ENCODE peak calls at places on chromosomes 3 and 15, in eight cellular contexts. J is neural progenitor cell, O is IMR-90, S is aorta, Z is pancreas, Y is breast epithelium, V is mammary epithelial cell, Q is brain microvascular endothelial cell. K is an unnamed sample.

GRCh38 chr15:96264801-96265515 is 65.5 kb upstream of the NR2F2 start:
- DNase-seq in J (no peak), O (peak; percentile 60), S (no peak), Z (peak; percentile 23), Y (no peak), V (peak; percentile 81), Q (peak; percentile 72), K (no peak)

GRCh38 chr3:54691230-54691900 is 236.5 kb downstream of the LRTM1 start:
- DNase-seq in J (no peak), O (peak; percentile 49), S (no peak), Z (no peak), Y (no peak), V (peak; percentile 72), Q (peak; percentile 11), K (no peak)

GRCh38 chr15:77830041-77830440 is 197.3 kb upstream of the LINGO1 start:
- DNase-seq in J (no peak), O (peak; percentile 62), S (peak; percentile 43), Z (no peak), Y (no peak), V (peak; percentile 31), Q (peak; percentile 37), K (no peak)

GRCh38 chr15:80710635-80711553 is 15.8 kb downstream of the ABHD17C start:
- DNase-seq in J (no peak), O (peak; percentile 63), S (no peak), Z (no peak), Y (no peak), V (peak; percentile 69), Q (peak; percentile 53), K (peak; percentile 34)

GRCh38 chr3:147394168-147394941 is 12.0 kb downstream of the ZIC4 start:
- DNase-seq in J (peak; percentile 64), O (no peak), S (no peak), Z (no peak), Y (no peak), V (no peak), Q (no peak), K (no peak)

GRCh38 chr3:23949784-23950183 is 4.7 kb downstream of the NR1D2 start:
- DNase-seq in J (no peak), O (no peak), S (peak; percentile 59), Z (peak; percentile 31), Y (no peak), V (no peak), Q (no peak), K (no peak)

GRCh38 chr3:110343376-110343775 is 728.2 kb upstream of the NECTIN3 start:
- DNase-seq in J (peak; percentile 3), O (peak; percentile 33), S (no peak), Z (no peak), Y (no peak), V (peak; percentile 32), Q (peak; percentile 24), K (no peak)

GRCh38 chr3:14228611-14229470 is 50.2 kb downstream of the LSM3 start:
- DNase-seq in J (no peak), O (no peak), S (no peak), Z (no peak), Y (no peak), V (no peak), Q (no peak), K (no peak)

GRCh38 chr15:85331666-85332261 is 48.6 kb upstream of the AKAP13 start:
- DNase-seq in J (no peak), O (no peak), S (no peak), Z (no peak), Y (no peak), V (no peak), Q (no peak), K (no peak)

GRCh38 chr15:74788716-74789151 is 6.9 kb downstream of the CSK start:
- DNase-seq in J (peak; percentile 21), O (no peak), S (no peak), Z (no peak), Y (no peak), V (no peak), Q (no peak), K (no peak)
- H3K4me3 ChIP-seq in J (no peak overlapping the region), O (no peak overlapping the region), S (no peak overlapping the region), Z (no peak overlapping the region), Y (no peak overlapping the region), V (no peak overlapping the region), Q (no peak overlapping the region), K (peak overlapping the region; percentile 8)

GRCh38 chr15:92656089-92656488 is 514 bp upstream of the FAM174B start:
- DNase-seq in J (peak; percentile 60), O (no peak), S (no peak), Z (no peak), Y (no peak), V (no peak), Q (no peak), K (no peak)
- H3K27ac ChIP-seq in J (no peak overlapping the region), O (no peak overlapping the region), S (no peak overlapping the region), Z (peak overlapping the region; percentile 90), Y (peak overlapping the region; percentile 91), V (no peak overlapping the region), Q (no peak overlapping the region), K (no peak overlapping the region)

GRCh38 chr15:90930861-90931629 is 1.3 kb downstream of the HDDC3 start:
- DNase-seq in J (no peak), O (no peak), S (no peak), Z (no peak), Y (no peak), V (peak; percentile 6), Q (no peak), K (no peak)
- H3K4me3 ChIP-seq in J (no peak overlapping the region), O (no peak overlapping the region), S (no peak overlapping the region), Z (no peak overlapping the region), Y (peak overlapping the region; percentile 62), V (no peak overlapping the region), Q (peak overlapping the region; percentile 72), K (peak overlapping the region; percentile 78)

GRCh38 chr15:83918011-83918410 is 264.1 kb downstream of the ADAMTSL3 start:
- DNase-seq in J (no peak), O (no peak), S (no peak), Z (no peak), Y (no peak), V (no peak), Q (no peak), K (no peak)

GRCh38 chr15:83919319-83919830 is 265.5 kb downstream of the ADAMTSL3 start:
- DNase-seq in J (no peak), O (no peak), S (no peak), Z (no peak), Y (no peak), V (peak; percentile 51), Q (no peak), K (no peak)

GRCh38 chr15:83922895-83923294 is 269.0 kb downstream of the ADAMTSL3 start:
- DNase-seq in J (no peak), O (no peak), S (no peak), Z (no peak), Y (no peak), V (no peak), Q (no peak), K (no peak)

GRCh38 chr15:83917432-83917831 is 263.5 kb downstream of the ADAMTSL3 start:
- DNase-seq in J (no peak), O (no peak), S (no peak), Z (no peak), Y (no peak), V (no peak), Q (no peak), K (no peak)

GRCh38 chr15:83920115-83920514 is 266.2 kb downstream of the ADAMTSL3 start:
- DNase-seq in J (no peak), O (no peak), S (no peak), Z (no peak), Y (no peak), V (no peak), Q (no peak), K (no peak)
- H3K27ac ChIP-seq in J (no peak overlapping the region), O (no peak overlapping the region), S (no peak overlapping the region), Z (no peak overlapping the region), Y (no peak overlapping the region), V (no peak overlapping the region), Q (no peak overlapping the region), K (no peak overlapping the region)

DNA sequence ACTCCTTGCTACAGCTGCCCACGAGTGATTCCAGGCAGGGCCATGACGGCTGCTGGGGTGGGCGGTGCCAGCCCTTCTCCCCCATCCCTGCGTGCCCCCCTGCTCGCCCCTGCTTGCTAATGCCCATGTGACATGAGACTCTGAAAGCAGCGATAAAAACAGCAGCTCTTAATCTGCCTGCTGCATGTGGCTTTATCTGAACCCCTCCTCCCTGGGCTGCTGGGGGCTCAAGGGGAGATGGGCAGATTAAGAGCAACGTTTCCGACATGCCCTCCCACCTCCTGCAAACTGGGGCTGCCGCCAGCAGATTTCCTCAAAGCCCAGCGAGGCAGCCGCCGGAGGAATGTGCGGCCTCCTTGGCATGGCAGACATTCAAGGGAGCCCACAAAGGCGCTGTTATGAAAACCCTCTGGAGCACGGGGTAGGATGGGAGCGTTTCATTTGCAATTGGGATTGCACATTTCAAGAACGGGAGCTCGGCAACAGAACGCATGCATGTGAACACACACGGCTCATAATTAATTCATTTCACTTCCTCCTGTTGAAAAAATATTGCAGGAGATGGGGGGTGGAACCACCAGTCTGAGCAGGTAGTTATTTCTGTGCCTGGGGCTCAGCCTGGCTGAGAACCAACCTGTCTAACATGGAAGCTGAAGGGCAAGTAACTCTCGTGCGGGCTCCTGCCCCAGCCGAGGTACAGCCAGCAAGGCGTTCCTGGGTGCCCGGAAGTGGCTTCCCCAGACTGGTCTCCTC is 504.2 kb upstream of the PROK2 start:
- DNase-seq in J (peak; percentile 73), O (peak; percentile 57), S (peak; percentile 69), Z (peak; percentile 31), Y (peak; percentile 75), V (peak; percentile 37), Q (peak; percentile 17), K (peak; percentile 80)
- H3K4me3 ChIP-seq in J (no peak overlapping the region), O (peak overlapping the region; percentile 3), S (no peak overlapping the region), Z (no peak overlapping the region), Y (no peak overlapping the region), V (no peak overlapping the region), Q (peak overlapping the region; percentile 22), K (peak overlapping the region; percentile 50)

GRCh38 chr3:39811561-39811960 is 2.2 kb downstream of the MYRIP start:
- DNase-seq in J (no peak), O (no peak), S (no peak), Z (no peak), Y (no peak), V (no peak), Q (no peak), K (no peak)
- H3K27ac ChIP-seq in J (no peak overlapping the region), O (no peak overlapping the region), S (no peak overlapping the region), Z (no peak overlapping the region), Y (no peak overlapping the region), V (no peak overlapping the region), Q (no peak overlapping the region), K (peak overlapping the region; percentile 73)

DNA sequence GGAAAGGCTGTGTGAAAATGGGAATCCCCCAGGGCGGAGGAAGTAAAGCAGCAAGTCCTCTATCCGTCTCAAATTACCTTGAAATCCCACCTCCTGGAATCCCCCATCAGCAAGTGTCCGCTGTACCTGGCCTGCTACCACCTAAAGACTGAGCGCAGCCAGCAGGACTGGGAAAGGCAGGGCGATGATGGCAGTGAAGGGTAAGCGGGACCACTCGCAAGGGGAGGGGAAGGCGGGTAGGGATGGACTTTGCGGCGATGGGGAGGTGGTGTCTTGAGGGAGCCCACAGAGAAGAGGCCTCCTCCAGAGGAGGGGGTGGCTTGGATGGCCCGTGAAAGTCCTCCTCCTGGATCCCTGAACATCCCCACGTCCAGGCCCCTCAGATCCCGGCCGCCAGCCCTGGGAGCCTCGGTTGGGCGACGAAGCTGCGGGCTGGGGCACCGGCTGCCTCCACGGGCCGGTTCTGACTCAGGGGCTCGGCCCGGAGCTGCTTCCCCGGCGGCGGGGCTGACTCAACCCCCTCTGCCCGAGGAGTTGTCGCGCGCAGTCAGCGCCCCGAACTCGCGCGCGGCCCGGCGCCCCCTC is 595 bp downstream of the LARP6 start:
- DNase-seq in J (peak; percentile 66), O (peak; percentile 87), S (peak; percentile 65), Z (peak; percentile 27), Y (no peak), V (peak; percentile 83), Q (peak; percentile 32), K (no peak)
- H3K4me3 ChIP-seq in J (peak overlapping the region; percentile 78), O (peak overlapping the region; percentile 95), S (peak overlapping the region; percentile 72), Z (peak overlapping the region; percentile 71), Y (peak overlapping the region; percentile 70), V (peak overlapping the region; percentile 87), Q (peak overlapping the region; percentile 83), K (peak overlapping the region; percentile 88)

GRCh38 chr3:10351013-10351735 is 30.3 kb upstream of the SEC13 start:
- DNase-seq in J (peak; percentile 54), O (no peak), S (no peak), Z (no peak), Y (no peak), V (no peak), Q (no peak), K (no peak)
- H3K27ac ChIP-seq in J (no peak overlapping the region), O (no peak overlapping the region), S (no peak overlapping the region), Z (no peak overlapping the region), Y (no peak overlapping the region), V (no peak overlapping the region), Q (no peak overlapping the region), K (peak overlapping the region; percentile 36)

K was measured in dorsolateral prefrontal cortex.